ENCODE peak calls at places on chromosomes 1 and 21, in ten cellular contexts. G is BJ, D is heart right ventricle, O is right cardiac atrium, E is body of pancreas, P is astrocyte, Z is keratinocyte, Q is adrenal gland, A is ovary, H is tibial artery. S is an unnamed sample.

GRCh38 chr1:190484045-190484444 is 6.4 kb upstream of the BRINP3 start:
- DNase-seq in Z (no peak), E (no peak), A (no peak), O (no peak), P (no peak), G (no peak), H (no peak), Q (no peak), D (no peak), S (no peak)

GRCh38 chr1:73065585-73065984 is 783.2 kb upstream of the NEGR1 start:
- DNase-seq in G (no peak), D (no peak), Z (no peak), P (no peak), A (no peak), H (no peak), E (no peak), O (no peak), Q (no peak), S (no peak)

GRCh38 chr1:221608835-221609320 is 133.0 kb downstream of the DUSP10 start:
- DNase-seq in G (no peak), E (no peak), O (no peak), H (no peak), P (no peak), Q (no peak), A (no peak), Z (no peak), D (no peak), S (no peak)

GRCh38 chr1:224333939-224334701 is 4.1 kb upstream of the NVL start:
- DNase-seq in G (no peak), Q (no peak), A (no peak), O (no peak), D (no peak), Z (no peak), P (peak; percentile 55), H (no peak), E (no peak), S (no peak)

GRCh38 chr1:185936641-185937040 is 202.4 kb downstream of the HMCN1 start:
- DNase-seq in H (no peak), D (no peak), P (no peak), O (no peak), G (no peak), Z (no peak), Q (no peak), A (no peak), E (no peak), S (no peak)

GRCh38 chr1:116766616-116767469 is 12.6 kb downstream of the CD2 start:
- DNase-seq in Z (no peak), A (no peak), H (no peak), D (no peak), G (no peak), O (no peak), Q (no peak), E (no peak), P (no peak), S (no peak)

GRCh38 chr1:74684301-74684700 is 10.7 kb upstream of the ERICH3 start:
- DNase-seq in Q (no peak), D (no peak), E (no peak), P (no peak), O (no peak), G (no peak), Z (no peak), A (no peak), H (no peak), S (no peak)

GRCh38 chr1:172609528-172609927 is 49.4 kb upstream of the FASLG start:
- DNase-seq in D (no peak), Q (no peak), P (no peak), G (no peak), O (no peak), H (no peak), A (no peak), E (no peak), Z (no peak), S (no peak)

GRCh38 chr1:173489149-173489600 is 12.0 kb downstream of the PRDX6 start:
- DNase-seq in G (no peak), P (no peak), O (no peak), E (no peak), D (no peak), H (no peak), Q (no peak), A (no peak), Z (no peak), S (no peak)

GRCh38 chr1:183953031-183953430 is 84.5 kb downstream of the COLGALT2 start:
- DNase-seq in Q (no peak), A (no peak), H (no peak), E (no peak), P (no peak), Z (no peak), G (no peak), O (no peak), D (no peak), S (no peak)

GRCh38 chr1:229067546-229067945 is 203.4 kb upstream of the RAB4A start:
- DNase-seq in G (no peak), Z (no peak), A (no peak), O (no peak), E (no peak), H (no peak), Q (no peak), D (no peak), P (no peak), S (no peak)

GRCh38 chr1:229064320-229064908 is 206.5 kb upstream of the RAB4A start:
- DNase-seq in Z (no peak), P (no peak), D (no peak), H (no peak), G (no peak), O (no peak), A (no peak), E (no peak), Q (no peak), S (no peak)

GRCh38 chr1:229065613-229066012 is 205.3 kb upstream of the RAB4A start:
- DNase-seq in H (no peak), E (no peak), D (no peak), Q (no peak), P (no peak), Z (no peak), O (no peak), G (no peak), A (no peak), S (no peak)

GRCh38 chr1:229068266-229069043 is 202.5 kb upstream of the RAB4A start:
- DNase-seq in Z (no peak), G (no peak), E (no peak), A (no peak), Q (peak; percentile 81), O (peak; percentile 55), D (no peak), P (no peak), H (peak; percentile 75), S (peak; percentile 73)

GRCh38 chr1:229066591-229066990 is 204.3 kb upstream of the RAB4A start:
- DNase-seq in H (no peak), Q (no peak), P (no peak), O (no peak), D (no peak), G (no peak), E (no peak), A (no peak), Z (no peak), S (no peak)
- H3K27me3 ChIP-seq in H (no peaks in the 10 kb centered on the region), Q (no peaks in the 10 kb centered on the region), P (peaks cover 4% of the 10 kb centered on the region), O (no peaks in the 10 kb centered on the region), D (no peaks in the 10 kb centered on the region), G (no peaks in the 10 kb centered on the region), E (no peaks in the 10 kb centered on the region), A (no peaks in the 10 kb centered on the region), Z (peaks cover 26% of the 10 kb centered on the region), S (no peaks in the 10 kb centered on the region)

DNA sequence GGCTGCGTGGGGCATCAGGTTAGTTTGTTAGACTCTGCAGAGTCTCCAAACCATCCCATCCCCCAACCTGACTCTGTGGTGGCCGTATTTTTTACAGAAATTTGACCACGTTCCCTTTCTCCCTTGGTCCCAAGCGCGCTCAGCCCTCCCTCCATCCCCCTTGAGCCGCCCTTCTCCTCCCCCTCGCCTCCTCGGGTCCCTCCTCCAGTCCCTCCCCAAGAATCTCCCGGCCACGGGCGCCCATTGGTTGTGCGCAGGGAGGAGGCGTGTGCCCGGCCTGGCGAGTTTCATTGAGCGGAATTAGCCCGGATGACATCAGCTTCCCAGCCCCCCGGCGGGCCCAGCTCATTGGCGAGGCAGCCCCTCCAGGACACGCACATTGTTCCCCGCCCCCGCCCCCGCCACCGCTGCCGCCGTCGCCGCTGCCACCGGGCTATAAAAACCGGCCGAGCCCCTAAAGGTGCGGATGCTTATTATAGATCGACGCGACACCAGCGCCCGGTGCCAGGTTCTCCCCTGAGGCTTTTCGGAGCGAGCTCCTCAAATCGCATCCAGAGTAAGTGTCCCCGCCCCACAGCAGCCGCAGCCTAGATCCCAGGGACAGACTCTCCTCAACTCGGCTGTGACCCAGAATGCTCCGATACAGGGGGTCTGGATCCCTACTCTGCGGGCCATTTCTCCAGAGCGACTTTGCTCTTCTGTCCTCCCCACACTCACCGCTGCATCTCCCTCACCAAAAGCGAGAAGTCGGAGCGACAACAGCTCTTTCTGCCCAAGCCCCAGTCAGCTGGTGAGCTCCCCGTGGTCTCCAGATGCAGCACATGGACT is at the start of gene OLIG2:
- DNase-seq in H (no peak), A (no peak), P (no peak), Q (no peak), D (no peak), Z (no peak), E (no peak), G (no peak), O (no peak), S (no peak)
- H3K27me3 ChIP-seq in H (peaks cover 100% of the 10 kb centered on the region), A (peaks cover 4% of the 10 kb centered on the region), P (peaks cover 91% of the 10 kb centered on the region), Q (peaks cover 99% of the 10 kb centered on the region), D (peaks cover 100% of the 10 kb centered on the region), Z (peaks cover 99% of the 10 kb centered on the region), E (peaks cover 56% of the 10 kb centered on the region), G (peaks cover 82% of the 10 kb centered on the region), O (peaks cover 4% of the 10 kb centered on the region), S (peaks cover 85% of the 10 kb centered on the region)

GRCh38 chr1:55188909-55189308 is 26.3 kb downstream of the USP24 start:
- DNase-seq in G (no peak), A (no peak), H (no peak), O (no peak), D (no peak), E (no peak), Z (no peak), Q (no peak), P (no peak), S (no peak)

GRCh38 chr1:55190092-55190491 is 25.1 kb downstream of the USP24 start:
- DNase-seq in H (no peak), Q (no peak), P (no peak), O (no peak), Z (no peak), G (no peak), D (no peak), E (no peak), A (no peak), S (no peak)

GRCh38 chr1:55180075-55180670 is 35.0 kb downstream of the USP24 start:
- DNase-seq in Q (no peak), G (no peak), E (no peak), D (no peak), Z (no peak), A (no peak), O (no peak), H (no peak), P (no peak), S (no peak)

GRCh38 chr1:55184859-55185258 is 30.3 kb downstream of the USP24 start:
- DNase-seq in O (no peak), E (no peak), P (no peak), G (no peak), H (no peak), Q (no peak), D (no peak), A (no peak), Z (no peak), S (no peak)

GRCh38 chr1:55185832-55186231 is 29.3 kb downstream of the USP24 start:
- DNase-seq in D (no peak), A (no peak), E (no peak), P (no peak), G (no peak), O (no peak), Z (no peak), Q (no peak), H (no peak), S (no peak)
- H3K27me3 ChIP-seq in D (no peaks in the 10 kb centered on the region), A (no peaks in the 10 kb centered on the region), E (no peaks in the 10 kb centered on the region), P (no peaks in the 10 kb centered on the region), G (no peaks in the 10 kb centered on the region), O (no peaks in the 10 kb centered on the region), Z (no peaks in the 10 kb centered on the region), Q (no peaks in the 10 kb centered on the region), H (no peaks in the 10 kb centered on the region), S (no peaks in the 10 kb centered on the region)

GRCh38 chr1:61289232-61289967 is 207.0 kb downstream of the NFIA start:
- DNase-seq in G (no peak), D (no peak), O (no peak), A (no peak), Z (no peak), E (no peak), H (no peak), P (no peak), Q (no peak), S (no peak)
- H3K27me3 ChIP-seq in G (no peaks in the 10 kb centered on the region), D (no peaks in the 10 kb centered on the region), O (no peaks in the 10 kb centered on the region), A (no peaks in the 10 kb centered on the region), Z (no peaks in the 10 kb centered on the region), E (no peaks in the 10 kb centered on the region), H (no peaks in the 10 kb centered on the region), P (peaks cover 12% of the 10 kb centered on the region), Q (no peaks in the 10 kb centered on the region), S (no peaks in the 10 kb centered on the region)